ENCODE peak calls at places on chromosomes 6 and 20, in eight cellular contexts. L is activated CD4-positive, CD25-positive, alpha-beta regulatory T cell; W is mesothelial cell of epicardium; T is frontal cortex; E is Jurkat, Clone E6-1; I is Right ventricle myocardium superior; P is nephron progenitor cell; J is activated T-cell treated with anti-CD3 and anti-CD28 coated beads for 24 hours. H is an unnamed sample.

GRCh38 chr6:108896111-108896661 is 48.0 kb downstream of the ARMC2 start:
- DNase-seq in L (no peak), W (no peak), T (no peak), E (peak), I (no peak), P (no peak), J (no peak), H (no peak)

GRCh38 chr6:72561629-72562028 is 60.2 kb upstream of the KCNQ5 start:
- DNase-seq in L (no peak), W (no peak), T (no peak), E (no peak), I (no peak), P (no peak), J (no peak), H (no peak)

GRCh38 chr6:22112490-22112889 is 184.3 kb downstream of the PRL start:
- DNase-seq in L (no peak), W (no peak), T (no peak), E (no peak), I (no peak), P (no peak), J (no peak), H (no peak)

GRCh38 chr6:16344756-16345155 is 106.4 kb downstream of the GMPR start:
- DNase-seq in L (no peak), W (no peak), T (no peak), E (no peak), I (no peak), P (no peak), J (no peak), H (no peak)

GRCh38 chr20:60224914-60225313 is 266.7 kb downstream of the CDH26 start:
- DNase-seq in L (no peak), W (no peak), T (no peak), E (no peak), I (no peak), P (peak), J (no peak), H (no peak)

GRCh38 chr20:47263502-47264084 is 92.9 kb downstream of the ZMYND8 start:
- DNase-seq in L (no peak), W (no peak), T (no peak), E (no peak), I (no peak), P (no peak), J (no peak), H (peak)

GRCh38 chr6:134707342-134707982 is 242.4 kb downstream of the ALDH8A1 start:
- DNase-seq in L (no peak), W (no peak), T (no peak), E (no peak), I (no peak), P (no peak), J (no peak), H (no peak)

GRCh38 chr6:36752187-36752885 is 54.7 kb downstream of the RAB44 start:
- DNase-seq in L (no peak), W (no peak), T (no peak), E (no peak), I (no peak), P (no peak), J (no peak), H (no peak)

GRCh38 chr6:1313755-1314503 is 2.0 kb downstream of the FOXQ1 start:
- DNase-seq in L (no peak), W (peak), T (peak), E (no peak), I (no peak), P (peak), J (no peak), H (no peak)

GRCh38 chr20:56634735-56635422 is 5.8 kb downstream of the TFAP2C start:
- DNase-seq in L (no peak), W (no peak), T (no peak), E (no peak), I (no peak), P (no peak), J (no peak), H (no peak)

GRCh38 chr6:119201486-119201885 is 123.0 kb upstream of the FAM184A start:
- DNase-seq in L (no peak), W (no peak), T (no peak), E (no peak), I (no peak), P (no peak), J (no peak), H (no peak)

GRCh38 chr20:9119776-9120175 is 50.9 kb downstream of the PLCB4 start:
- DNase-seq in L (no peak), W (no peak), T (no peak), E (no peak), I (peak), P (no peak), J (no peak), H (peak)

GRCh38 chr6:129276986-129277385 is 394.0 kb downstream of the LAMA2 start:
- DNase-seq in L (no peak), W (no peak), T (no peak), E (no peak), I (no peak), P (no peak), J (no peak), H (no peak)